ENCODE peak calls at places on chromosomes 7 and 10, in four cellular contexts. One of them, this sample, is unnamed.

GRCh38 chr7:44052771-44053365 is 8.4 kb downstream of the DBNL start:
- DNase-seq in upper lobe of left lung: peak
- DNase-seq in GM12878: no peak
- DNase-seq in A549: no peak
- DNase-seq in this sample: no peak

GRCh38 chr7:25907214-25907613 is 244.8 kb upstream of the NFE2L3 start:
- DNase-seq in upper lobe of left lung: no peak
- DNase-seq in GM12878: no peak
- DNase-seq in A549: no peak
- DNase-seq in this sample: no peak

GRCh38 chr10:108872854-108873253 is 1050.5 kb downstream of the XPNPEP1 start:
- DNase-seq in upper lobe of left lung: no peak
- DNase-seq in GM12878: no peak
- DNase-seq in A549: no peak
- DNase-seq in this sample: no peak

GRCh38 chr7:5479941-5480517 is 56.4 kb upstream of the TNRC18 start:
- DNase-seq in upper lobe of left lung: no peak
- DNase-seq in GM12878: no peak
- DNase-seq in A549: no peak
- DNase-seq in this sample: no peak

GRCh38 chr10:110912374-110912773 is 6.6 kb downstream of the BBIP1 start:
- DNase-seq in upper lobe of left lung: no peak
- DNase-seq in GM12878: no peak
- DNase-seq in A549: no peak
- DNase-seq in this sample: no peak

GRCh38 chr7:98930921-98931320 is 52.6 kb downstream of the TRRAP start:
- DNase-seq in upper lobe of left lung: no peak
- DNase-seq in GM12878: peak
- DNase-seq in A549: no peak
- DNase-seq in this sample: no peak

GRCh38 chr7:19248681-19249080 is 103.5 kb upstream of the FERD3L start:
- DNase-seq in upper lobe of left lung: no peak
- DNase-seq in GM12878: no peak
- DNase-seq in A549: no peak
- DNase-seq in this sample: no peak

GRCh38 chr7:140478361-140479061 is 794 bp downstream of the MKRN1 start:
- DNase-seq in upper lobe of left lung: peak
- DNase-seq in GM12878: no peak
- DNase-seq in A549: peak
- DNase-seq in this sample: peak

GRCh38 chr7:41319601-41320000 is 383.3 kb downstream of the INHBA start:
- DNase-seq in upper lobe of left lung: no peak
- DNase-seq in GM12878: no peak
- DNase-seq in A549: no peak
- DNase-seq in this sample: no peak

GRCh38 chr10:97355571-97355975 is 21.0 kb upstream of the FRAT2 start:
- DNase-seq in upper lobe of left lung: peak
- DNase-seq in GM12878: no peak
- DNase-seq in A549: no peak
- DNase-seq in this sample: no peak

GRCh38 chr10:15748137-15748536 is 28.4 kb upstream of the ITGA8 start:
- DNase-seq in upper lobe of left lung: no peak
- DNase-seq in GM12878: no peak
- DNase-seq in A549: no peak
- DNase-seq in this sample: no peak

GRCh38 chr10:48448796-48449195 is 142.3 kb downstream of the MAPK8 start:
- DNase-seq in upper lobe of left lung: no peak
- DNase-seq in GM12878: no peak
- DNase-seq in A549: no peak
- DNase-seq in this sample: no peak

GRCh38 chr7:240887-241421 is 48.6 kb downstream of the FAM20C start:
- DNase-seq in upper lobe of left lung: no peak
- DNase-seq in GM12878: no peak
- DNase-seq in A549: no peak
- DNase-seq in this sample: no peak

GRCh38 chr7:138237995-138238394 is 161.7 kb downstream of the AKR1D1 start:
- DNase-seq in upper lobe of left lung: no peak
- DNase-seq in GM12878: no peak
- DNase-seq in A549: no peak
- DNase-seq in this sample: no peak
- TF ChIP-seq EP300 in upper lobe of left lung: no peak
- TF ChIP-seq EP300 in GM12878: no peak
- TF ChIP-seq EP300 in A549: no peak
- TF ChIP-seq EP300 in this sample: no peak

GRCh38 chr7:30231271-30231670 is 53.1 kb upstream of the ZNRF2 start:
- DNase-seq in upper lobe of left lung: no peak
- DNase-seq in GM12878: no peak
- DNase-seq in A549: no peak
- DNase-seq in this sample: no peak

GRCh38 chr7:30226593-30227268 is 57.7 kb upstream of the ZNRF2 start:
- DNase-seq in upper lobe of left lung: peak
- DNase-seq in GM12878: no peak
- DNase-seq in A549: peak
- DNase-seq in this sample: no peak

GRCh38 chr7:30222519-30223213 is 61.7 kb upstream of the ZNRF2 start:
- DNase-seq in upper lobe of left lung: no peak
- DNase-seq in GM12878: no peak
- DNase-seq in A549: no peak
- DNase-seq in this sample: no peak

GRCh38 chr7:30224511-30225031 is 59.8 kb upstream of the ZNRF2 start:
- DNase-seq in upper lobe of left lung: peak
- DNase-seq in GM12878: peak
- DNase-seq in A549: no peak
- DNase-seq in this sample: no peak

DNA sequence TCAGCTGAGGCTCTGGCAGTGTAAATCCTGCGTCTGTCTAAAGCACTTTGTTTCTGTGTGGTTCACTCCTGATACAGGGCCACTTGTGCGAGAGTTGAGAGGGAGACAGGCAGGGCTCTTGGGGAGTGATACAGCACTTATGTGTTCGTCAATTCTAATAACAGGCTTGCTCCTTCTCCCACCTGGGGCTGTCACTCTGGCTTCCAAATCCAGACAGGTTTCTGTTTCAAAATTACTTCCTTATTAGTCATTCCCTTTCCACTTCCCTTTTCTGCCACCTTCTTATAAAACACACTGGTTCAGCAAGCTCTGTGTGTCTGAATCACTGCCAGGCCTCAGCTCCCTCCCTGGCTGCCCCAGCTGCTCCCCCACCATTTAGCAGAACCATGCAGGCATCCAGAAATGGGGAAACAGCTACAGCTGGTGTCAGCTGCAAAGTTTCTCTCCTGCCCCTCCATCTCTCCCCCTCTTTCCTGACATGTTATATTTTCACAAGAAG is 58.5 kb upstream of the ZNRF2 start:
- DNase-seq in upper lobe of left lung: peak
- DNase-seq in GM12878: peak
- DNase-seq in A549: no peak
- DNase-seq in this sample: peak
- TF ChIP-seq POLR2A in upper lobe of left lung: no peak
- TF ChIP-seq POLR2A in GM12878: no peak
- TF ChIP-seq POLR2A in A549: no peak
- TF ChIP-seq POLR2A in this sample: no peak

GRCh38 chr7:151859111-151859947 is 17.6 kb downstream of the PRKAG2 start:
- DNase-seq in upper lobe of left lung: no peak
- DNase-seq in GM12878: no peak
- DNase-seq in A549: no peak
- DNase-seq in this sample: no peak
- TF ChIP-seq EP300 in upper lobe of left lung: no peak
- TF ChIP-seq EP300 in GM12878: no peak
- TF ChIP-seq EP300 in A549: no peak
- TF ChIP-seq EP300 in this sample: no peak

DNA sequence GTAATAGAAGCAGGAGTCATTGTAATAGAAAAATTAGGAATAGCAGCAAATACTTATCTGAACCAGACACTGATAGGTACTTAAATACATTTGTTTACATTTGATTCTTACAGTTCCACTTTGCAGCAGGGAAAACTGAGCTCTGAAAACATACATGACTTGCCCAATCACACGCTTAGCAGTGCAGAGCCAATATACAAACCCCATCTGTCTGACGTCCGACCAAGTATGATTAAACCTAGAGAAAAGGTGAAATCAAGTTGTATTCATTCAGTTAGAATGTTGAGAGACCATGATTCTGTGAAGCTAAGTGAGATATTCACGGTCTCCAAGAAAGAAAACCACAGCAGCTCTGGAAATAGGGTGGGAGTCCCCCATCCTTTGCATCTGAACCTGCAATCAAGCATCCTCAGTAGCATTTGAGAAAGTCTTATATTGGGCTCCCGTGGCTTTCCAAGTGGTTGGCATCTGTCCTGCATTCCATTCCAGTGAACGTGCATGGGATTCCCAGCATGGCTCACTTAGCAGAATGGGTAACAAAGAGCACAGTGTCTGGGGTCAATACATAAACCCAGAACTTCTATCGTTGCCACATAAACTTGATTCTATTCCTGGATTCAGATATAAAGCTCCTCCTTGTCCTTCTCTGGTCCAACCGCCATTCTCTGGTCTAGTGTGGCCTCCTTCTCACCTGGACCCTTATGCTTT is 148.7 kb upstream of the RSU1 start:
- DNase-seq in upper lobe of left lung: peak
- DNase-seq in GM12878: no peak
- DNase-seq in A549: peak
- DNase-seq in this sample: peak
- TF ChIP-seq POLR2A in upper lobe of left lung: no peak
- TF ChIP-seq POLR2A in GM12878: no peak
- TF ChIP-seq POLR2A in A549: no peak
- TF ChIP-seq POLR2A in this sample: no peak

GRCh38 chr7:27367930-27368549 is 125.4 kb downstream of the EVX1 start:
- DNase-seq in upper lobe of left lung: no peak
- DNase-seq in GM12878: no peak
- DNase-seq in A549: no peak
- DNase-seq in this sample: no peak
- TF ChIP-seq EP300 in upper lobe of left lung: no peak
- TF ChIP-seq EP300 in GM12878: no peak
- TF ChIP-seq EP300 in A549: no peak
- TF ChIP-seq EP300 in this sample: no peak

DNA sequence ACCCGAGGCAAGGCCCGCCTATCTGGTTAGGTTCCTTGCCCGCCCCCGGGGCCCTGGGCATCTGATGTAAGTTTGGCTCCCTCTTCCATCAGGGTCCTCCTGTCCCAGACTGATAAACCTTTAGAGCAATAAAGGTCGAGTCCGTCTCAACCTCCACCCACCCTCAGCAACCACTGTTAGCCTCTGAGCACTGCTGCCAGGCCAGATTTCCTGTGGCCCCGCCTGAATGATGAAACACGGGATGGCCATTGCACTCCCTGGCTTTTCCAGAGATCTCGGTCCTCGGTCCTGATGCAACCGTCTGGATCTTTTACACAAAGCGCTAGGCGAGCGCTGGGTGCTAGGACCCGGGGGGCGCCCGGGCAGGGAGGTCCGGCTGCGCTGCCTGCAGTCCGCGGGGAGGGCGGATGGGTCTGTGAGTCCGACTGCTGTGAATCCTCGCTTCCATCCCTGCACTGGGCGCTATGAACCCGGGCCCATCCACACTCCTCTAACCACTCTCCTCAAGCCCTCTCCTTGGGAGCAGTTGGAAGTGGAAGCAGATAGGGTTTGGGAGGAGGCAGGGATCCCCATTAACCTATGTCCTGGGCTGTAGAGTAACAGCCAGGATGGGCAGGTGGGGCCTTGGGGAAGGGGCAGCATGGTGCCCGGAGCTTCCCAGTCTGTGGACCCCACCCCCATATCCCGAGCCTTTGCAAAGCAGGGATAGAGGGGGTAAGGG is 875 bp upstream of the DDIT4 start:
- DNase-seq in upper lobe of left lung: peak
- DNase-seq in GM12878: no peak
- DNase-seq in A549: peak
- DNase-seq in this sample: peak
- TF ChIP-seq POLR2A in upper lobe of left lung: no peak
- TF ChIP-seq POLR2A in GM12878: peak
- TF ChIP-seq POLR2A in A549: peak
- TF ChIP-seq POLR2A in this sample: peak

DNA sequence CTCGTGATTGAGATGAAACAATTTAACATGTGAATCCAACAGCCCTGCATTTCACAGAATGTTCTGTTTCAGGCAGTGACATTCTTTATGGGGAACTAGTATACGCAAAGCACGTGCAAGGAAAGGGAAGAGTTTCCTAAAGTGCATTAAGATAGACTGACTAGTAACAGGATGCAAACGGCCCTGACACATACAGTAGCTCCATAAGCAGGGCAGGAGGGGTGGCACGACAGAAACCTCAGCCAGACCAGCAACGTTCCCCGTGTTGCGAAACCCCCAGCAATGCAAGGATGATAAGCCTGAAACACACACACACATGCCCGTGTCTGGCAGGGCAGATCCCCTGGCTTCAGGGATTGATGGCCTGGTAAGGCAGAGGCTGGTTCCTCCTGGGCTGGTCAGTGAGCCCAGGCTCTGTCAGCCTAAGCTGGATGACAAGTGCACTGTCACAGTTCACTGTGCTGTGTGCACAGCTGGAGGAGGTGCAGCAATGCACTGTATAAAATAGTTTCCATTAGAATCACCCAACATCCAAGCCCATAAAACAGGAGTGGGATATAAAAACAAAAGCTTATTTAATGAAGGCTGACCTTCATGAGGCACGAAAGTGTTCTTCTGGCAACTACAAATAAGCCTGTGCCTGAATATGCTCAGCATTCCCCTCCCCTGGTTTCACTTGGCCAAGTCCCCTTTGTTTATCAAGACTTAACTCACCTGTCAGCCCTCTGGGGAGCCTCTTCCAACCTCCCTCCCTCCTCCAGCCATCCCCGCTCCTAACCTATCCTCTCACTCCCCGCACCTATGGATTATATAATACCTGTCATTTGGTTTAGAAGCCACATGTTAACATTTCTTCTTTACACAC is 88.8 kb downstream of the GSAP start:
- DNase-seq in upper lobe of left lung: peak
- DNase-seq in GM12878: no peak
- DNase-seq in A549: no peak
- DNase-seq in this sample: peak
- TF ChIP-seq EP300 in upper lobe of left lung: peak
- TF ChIP-seq EP300 in GM12878: no peak
- TF ChIP-seq EP300 in A549: no peak
- TF ChIP-seq EP300 in this sample: no peak

DNA sequence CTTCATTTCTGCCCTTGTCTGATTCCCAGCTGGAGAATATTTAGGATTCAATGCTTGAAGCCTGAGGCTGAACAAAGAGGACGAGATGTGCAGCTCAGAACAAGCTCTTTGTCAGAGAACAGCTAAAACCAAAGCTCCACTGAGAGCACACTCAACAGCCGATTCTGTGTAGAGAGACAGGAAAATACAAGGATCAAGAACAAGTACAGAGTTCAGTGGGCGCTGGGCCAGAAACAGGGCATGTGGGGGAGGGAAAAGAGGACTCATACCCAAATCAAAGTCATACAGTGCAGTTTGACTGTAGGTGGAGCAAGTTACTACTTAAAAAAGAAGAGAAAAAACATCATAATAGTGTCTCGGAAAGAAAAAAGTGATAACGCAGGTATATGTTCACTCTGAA is at the start of gene AGMO:
- DNase-seq in upper lobe of left lung: peak
- DNase-seq in GM12878: no peak
- DNase-seq in A549: peak
- DNase-seq in this sample: peak
- TF ChIP-seq POLR2A in upper lobe of left lung: no peak
- TF ChIP-seq POLR2A in GM12878: no peak
- TF ChIP-seq POLR2A in A549: no peak
- TF ChIP-seq POLR2A in this sample: no peak